ENCODE peak calls at places on chromosomes 16 and 17, in four cellular contexts. A, V, U and N are unnamed samples.

GRCh38 chr17:80953471-80954315 is 37.9 kb upstream of the CHMP6 start:
- DNase-seq in A (no peak), V (no peak), U (no peak), N (no peak)

GRCh38 chr17:19533718-19534561 is at the start of gene SLC47A1:
- DNase-seq in U (no peak), V (no peak), A (no peak), N (peak; percentile 49)

GRCh38 chr16:12062343-12063003 is 85.9 kb downstream of the SNX29 start:
- DNase-seq in V (no peak), A (peak; percentile 30), U (peak; percentile 78), N (peak; percentile 29)

GRCh38 chr17:40551874-40552768 is 13.2 kb downstream of the CCR7 start:
- DNase-seq in U (peak; percentile 97), V (no peak), A (no peak), N (no peak)

GRCh38 chr16:77833906-77834599 is 45.7 kb downstream of the VAT1L start:
- DNase-seq in U (no peak), A (no peak), V (no peak), N (peak; percentile 74)

GRCh38 chr17:35119370-35120185 is at the start of gene RAD51D:
- DNase-seq in V (peak; percentile 61), U (no peak), A (peak; percentile 89), N (peak; percentile 69)

GRCh38 chr17:47959825-47960655 is 2.4 kb upstream of the PRR15L start:
- DNase-seq in V (no peak), U (no peak), A (no peak), N (no peak)

GRCh38 chr16:66227766-66228530 is 138.5 kb upstream of the CDH5 start:
- DNase-seq in A (no peak), U (no peak), V (no peak), N (no peak)

GRCh38 chr17:2909164-2909852 is 113.1 kb downstream of the RAP1GAP2 start:
- DNase-seq in U (no peak), A (no peak), V (no peak), N (no peak)

GRCh38 chr16:4529085-4530060 is 9.2 kb downstream of the CDIP1 start:
- DNase-seq in A (peak; percentile 76), V (no peak), U (no peak), N (no peak)